ENCODE peak calls at places on chromosomes 5 and 9, in ten cellular contexts. T is posterior cingulate gyrus, N is A549, E is memory B cell, J is SIG-M5, G is KBM-7, X is hippocampal formation, W is fibroblast of the aortic adventitia, D is aorta, Z is NCI-H1436. B is an unnamed sample.

GRCh38 chr5:57494104-57495098 is 11.8 kb upstream of the ACTBL2 start:
- DNase-seq in G (peak; percentile 70), J (peak; percentile 10), Z (peak; percentile 34), X (no peak), E (no peak), N (peak; percentile 71), D (peak; percentile 89), T (no peak), W (peak; percentile 99), B (peak; percentile 92)

GRCh38 chr5:66912787-66913186 is 283.8 kb downstream of the CD180 start:
- DNase-seq in X (no peak), N (no peak), D (no peak), W (no peak), E (no peak), Z (no peak), G (no peak), T (no peak), J (no peak), B (no peak)

GRCh38 chr5:27682600-27682999 is 644.2 kb upstream of the CDH9 start:
- DNase-seq in D (no peak), N (peak; percentile 17), W (no peak), Z (no peak), T (no peak), E (no peak), X (no peak), J (no peak), G (peak; percentile 4), B (no peak)

GRCh38 chr5:134626369-134627014 is 6.1 kb downstream of the SAR1B start:
- DNase-seq in D (no peak), W (peak; percentile 25), X (no peak), Z (no peak), E (no peak), J (no peak), T (no peak), N (peak; percentile 51), G (no peak), B (peak; percentile 70)

GRCh38 chr5:50922942-50923767 is 256.7 kb downstream of the PARP8 start:
- DNase-seq in W (no peak), Z (no peak), G (no peak), X (no peak), T (no peak), J (no peak), E (no peak), N (no peak), D (peak; percentile 56), B (no peak)

GRCh38 chr9:89305868-89306267 is 5.1 kb upstream of the CKS2 start:
- DNase-seq in N (no peak), T (no peak), G (no peak), E (no peak), J (no peak), W (no peak), D (no peak), X (no peak), Z (no peak), B (no peak)

GRCh38 chr5:7434937-7435336 is 39.0 kb downstream of the ADCY2 start:
- DNase-seq in W (no peak), J (no peak), T (no peak), D (no peak), E (no peak), Z (no peak), G (no peak), X (no peak), N (no peak), B (no peak)

GRCh38 chr9:32918628-32919027 is 82.8 kb downstream of the APTX start:
- DNase-seq in W (no peak), X (no peak), J (no peak), Z (no peak), D (no peak), N (no peak), E (no peak), T (no peak), G (no peak), B (no peak)

GRCh38 chr5:109707531-109707930 is 17.8 kb downstream of the MAN2A1 start:
- DNase-seq in T (no peak), J (no peak), Z (no peak), N (no peak), W (no peak), E (no peak), X (no peak), G (no peak), D (no peak), B (no peak)

GRCh38 chr5:18792145-18792544 is 1157.9 kb downstream of the TAF11L14 start:
- DNase-seq in D (no peak), X (no peak), N (peak; percentile 67), J (no peak), W (no peak), G (no peak), E (no peak), Z (no peak), T (no peak), B (peak; percentile 99)

GRCh38 chr9:73200694-73201432 is 49.2 kb downstream of the ANXA1 start:
- DNase-seq in N (peak; percentile 44), D (no peak), T (no peak), Z (peak; percentile 55), J (no peak), W (peak; percentile 54), E (no peak), G (peak; percentile 49), X (no peak), B (no peak)

GRCh38 chr9:37324261-37324683 is 98.2 kb upstream of the GRHPR start:
- DNase-seq in E (peak; percentile 59), X (no peak), G (peak; percentile 55), Z (peak; percentile 13), W (no peak), J (no peak), T (no peak), D (no peak), N (no peak), B (no peak)

GRCh38 chr9:12702160-12702758 is 9.1 kb downstream of the TYRP1 start:
- DNase-seq in E (no peak), G (peak; percentile 43), J (no peak), W (peak; percentile 85), X (no peak), N (peak; percentile 72), Z (no peak), D (peak; percentile 50), T (peak; percentile 64), B (no peak)

GRCh38 chr5:1568201-1568979 is 44.6 kb upstream of the LPCAT1 start:
- DNase-seq in W (peak; percentile 94), T (no peak), J (no peak), Z (no peak), N (peak; percentile 86), D (peak; percentile 75), G (no peak), X (no peak), E (no peak), B (peak; percentile 46)

GRCh38 chr5:111425205-111425604 is 87.1 kb downstream of the STARD4 start:
- DNase-seq in W (no peak), N (no peak), D (no peak), X (no peak), T (no peak), J (no peak), G (no peak), E (no peak), Z (no peak), B (no peak)

GRCh38 chr5:168168978-168169696 is 122.3 kb upstream of the WWC1 start:
- DNase-seq in T (no peak), W (no peak), N (no peak), E (no peak), D (no peak), G (no peak), J (no peak), Z (no peak), X (no peak), B (no peak)

B was measured in epithelial cell of prostate.